ENCODE peak calls at places on chromosomes 12 and 14, in six cellular contexts. J is nephron progenitor cell, H is MCF 10A, Q is uterus, C is LNCaP clone FGC, U is lung. E is an unnamed sample.

GRCh38 chr12:93634416-93634815 is 42.8 kb upstream of the CRADD start:
- DNase-seq in J (no peak), H (no peak), Q (no peak), C (no peak), U (no peak), E (no peak)

GRCh38 chr12:6425588-6426531 is 18.9 kb upstream of the CD27 start:
- DNase-seq in J (no peak), H (no peak), Q (no peak), C (no peak), U (no peak), E (no peak)

GRCh38 chr14:61591862-61592261 is 103.5 kb upstream of the HIF1A start:
- DNase-seq in J (no peak), H (no peak), Q (no peak), C (no peak), U (no peak), E (no peak)

GRCh38 chr14:77868552-77869300 is 68.8 kb downstream of the ADCK1 start:
- DNase-seq in J (no peak), H (no peak), Q (no peak), C (no peak), U (no peak), E (no peak)

GRCh38 chr14:104586832-104587620 is 7.5 kb downstream of the C14orf180 start:
- DNase-seq in J (no peak), H (no peak), Q (no peak), C (no peak), U (no peak), E (no peak)

GRCh38 chr12:108094250-108094649 is 34.8 kb upstream of the WSCD2 start:
- DNase-seq in J (no peak), H (no peak), Q (no peak), C (no peak), U (no peak), E (no peak)

GRCh38 chr12:75878382-75878720 is 153.2 kb downstream of the PHLDA1 start:
- DNase-seq in J (no peak), H (no peak), Q (no peak), C (no peak), U (no peak), E (no peak)

GRCh38 chr12:6276247-6276887 is 34.1 kb upstream of the PLEKHG6 start:
- DNase-seq in J (no peak), H (no peak), Q (no peak), C (no peak), U (no peak), E (no peak)

GRCh38 chr14:105050551-105050897 is 14.7 kb downstream of the GPR132 start:
- DNase-seq in J (no peak), H (peak), Q (no peak), C (no peak), U (peak), E (no peak)

GRCh38 chr12:75809745-75810144 is 221.8 kb downstream of the PHLDA1 start:
- DNase-seq in J (no peak), H (no peak), Q (no peak), C (no peak), U (no peak), E (no peak)

GRCh38 chr12:55738113-55739024 is 4.6 kb upstream of the GDF11 start:
- DNase-seq in J (peak), H (peak), Q (peak), C (no peak), U (peak), E (no peak)

DNA sequence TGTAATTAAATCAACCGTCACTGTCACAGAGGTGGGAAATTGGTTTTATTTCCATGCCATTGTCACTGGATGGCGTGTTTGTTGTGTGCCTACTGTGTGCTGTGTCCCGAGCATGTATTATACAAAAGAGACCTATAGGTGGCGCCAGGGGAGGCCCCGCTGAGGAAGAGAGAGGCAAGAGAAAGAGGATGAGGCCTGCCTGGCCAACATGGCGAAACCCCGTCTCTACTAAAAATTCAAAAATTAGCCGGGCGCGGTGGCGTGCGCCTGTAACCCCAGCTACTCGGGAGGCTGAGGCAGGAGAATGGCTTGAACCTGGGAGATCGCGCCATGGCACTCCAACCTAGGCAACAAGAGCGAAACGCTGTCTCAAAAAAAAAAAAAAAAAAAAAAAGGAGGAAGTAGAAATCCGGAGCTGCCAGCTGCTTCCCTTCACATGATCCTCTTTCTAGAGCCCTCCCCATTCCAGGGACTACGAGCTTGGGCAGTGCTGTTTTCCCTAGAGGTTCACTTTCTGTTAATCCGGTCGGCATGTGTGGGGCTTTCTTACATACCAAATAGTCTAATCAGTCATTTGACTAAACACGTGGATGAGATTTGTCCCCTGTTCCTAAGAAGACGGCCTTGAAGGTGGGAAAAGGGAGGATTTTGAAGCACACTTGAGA is 6.4 kb upstream of the CCDC175 start:
- DNase-seq in J (no peak), H (no peak), Q (no peak), C (no peak), U (no peak), E (no peak)
- TF ChIP-seq CTCF in J (no peak), H (no peak), Q (no peak), C (no peak), U (no peak), E (no peak)

GRCh38 chr12:34389378-34390170 is 367.3 kb downstream of the ALG10 start:
- DNase-seq in J (no peak), H (no peak), Q (no peak), C (no peak), U (no peak), E (no peak)
- TF ChIP-seq CTCF in J (no peak), H (no peak), Q (no peak), C (no peak), U (no peak), E (no peak)

GRCh38 chr14:20798932-20799331 is 3.7 kb downstream of the RNASE1 start:
- DNase-seq in J (no peak), H (no peak), Q (no peak), C (no peak), U (no peak), E (no peak)

GRCh38 chr14:20798318-20798717 is 4.3 kb downstream of the RNASE1 start:
- DNase-seq in J (no peak), H (no peak), Q (no peak), C (no peak), U (no peak), E (no peak)

GRCh38 chr14:20801726-20802125 is 918 bp downstream of the RNASE1 start:
- DNase-seq in J (no peak), H (peak), Q (no peak), C (no peak), U (peak), E (no peak)

GRCh38 chr14:20799444-20799843 is 3.2 kb downstream of the RNASE1 start:
- DNase-seq in J (no peak), H (no peak), Q (no peak), C (no peak), U (no peak), E (no peak)

DNA sequence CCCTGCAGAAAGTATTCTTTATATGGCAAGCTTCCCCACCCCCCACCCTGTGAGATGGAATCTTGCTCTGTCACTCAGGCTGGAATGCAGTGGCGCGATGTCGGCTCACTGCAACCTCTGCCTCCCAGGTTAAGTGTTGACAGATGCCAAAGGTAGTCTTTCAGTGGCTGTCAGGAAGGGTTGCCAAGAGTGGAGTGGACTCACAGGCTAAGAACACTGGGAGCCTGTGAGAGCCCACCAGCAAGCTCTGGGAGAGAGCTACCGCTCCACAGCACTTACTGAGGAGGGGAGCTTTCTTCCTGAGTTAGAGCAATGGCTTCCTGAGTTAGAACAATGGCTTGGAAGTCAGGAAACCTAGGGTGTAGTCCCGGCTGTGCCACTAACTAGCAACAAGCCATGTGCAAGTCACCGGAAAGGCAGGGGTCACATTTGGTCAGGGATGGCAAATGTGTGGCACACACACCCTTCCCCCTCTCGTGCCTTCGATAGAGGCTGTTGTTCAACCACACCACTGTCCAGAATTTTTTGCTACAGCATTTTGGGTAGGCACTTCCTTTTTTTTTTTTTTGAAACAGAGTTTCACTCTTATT is 2.6 kb downstream of the RNASE1 start:
- DNase-seq in J (peak), H (no peak), Q (no peak), C (no peak), U (peak), E (no peak)
- TF ChIP-seq CTCF in J (no peak), H (no peak), Q (no peak), C (no peak), U (no peak), E (no peak)

GRCh38 chr12:12998248-12998647 is 1.8 kb downstream of the HEBP1 start:
- DNase-seq in J (no peak), H (no peak), Q (no peak), C (no peak), U (no peak), E (no peak)

GRCh38 chr12:12997734-12998133 is 2.3 kb downstream of the HEBP1 start:
- DNase-seq in J (no peak), H (no peak), Q (no peak), C (no peak), U (no peak), E (no peak)

GRCh38 chr12:12999959-13000615 is at the start of gene HEBP1:
- DNase-seq in J (peak), H (peak), Q (peak), C (no peak), U (peak), E (peak)

GRCh38 chr12:13000616-13000934 is 510 bp upstream of the HEBP1 start:
- DNase-seq in J (no peak), H (peak), Q (no peak), C (no peak), U (no peak), E (no peak)

GRCh38 chr12:12999276-12999958 is 648 bp downstream of the HEBP1 start:
- DNase-seq in J (no peak), H (no peak), Q (no peak), C (no peak), U (no peak), E (no peak)
- TF ChIP-seq CTCF in J (no peak), H (no peak), Q (no peak), C (no peak), U (no peak), E (no peak)

GRCh38 chr12:113835913-113836312 is 130.2 kb downstream of the RBM19 start:
- DNase-seq in J (no peak), H (no peak), Q (no peak), C (no peak), U (no peak), E (no peak)

GRCh38 chr12:113838896-113839295 is 127.2 kb downstream of the RBM19 start:
- DNase-seq in J (no peak), H (no peak), Q (no peak), C (no peak), U (no peak), E (no peak)

GRCh38 chr12:113835433-113835832 is 130.7 kb downstream of the RBM19 start:
- DNase-seq in J (no peak), H (no peak), Q (no peak), C (no peak), U (no peak), E (no peak)

GRCh38 chr12:113837059-113837458 is 129.1 kb downstream of the RBM19 start:
- DNase-seq in J (no peak), H (no peak), Q (no peak), C (no peak), U (no peak), E (no peak)

GRCh38 chr12:113837528-113838296 is 128.4 kb downstream of the RBM19 start:
- DNase-seq in J (no peak), H (no peak), Q (no peak), C (no peak), U (no peak), E (no peak)
- TF ChIP-seq CTCF in J (peak), H (no peak), Q (no peak), C (no peak), U (no peak), E (no peak)

GRCh38 chr14:31745741-31746140 is 184.5 kb downstream of the NUBPL start:
- DNase-seq in J (no peak), H (no peak), Q (no peak), C (no peak), U (no peak), E (no peak)
- TF ChIP-seq CTCF in J (no peak), H (peak), Q (no peak), C (no peak), U (no peak), E (no peak)

GRCh38 chr12:4938900-4939299 is 29.2 kb downstream of the KCNA1 start:
- DNase-seq in J (no peak), H (peak), Q (no peak), C (no peak), U (no peak), E (no peak)

GRCh38 chr12:4943938-4944284 is 34.2 kb downstream of the KCNA1 start:
- DNase-seq in J (no peak), H (no peak), Q (no peak), C (no peak), U (no peak), E (no peak)

GRCh38 chr12:4934651-4935050 is 24.9 kb downstream of the KCNA1 start:
- DNase-seq in J (no peak), H (peak), Q (no peak), C (no peak), U (no peak), E (no peak)

GRCh38 chr12:4943067-4943937 is 33.6 kb downstream of the KCNA1 start:
- DNase-seq in J (no peak), H (no peak), Q (no peak), C (no peak), U (no peak), E (no peak)

DNA sequence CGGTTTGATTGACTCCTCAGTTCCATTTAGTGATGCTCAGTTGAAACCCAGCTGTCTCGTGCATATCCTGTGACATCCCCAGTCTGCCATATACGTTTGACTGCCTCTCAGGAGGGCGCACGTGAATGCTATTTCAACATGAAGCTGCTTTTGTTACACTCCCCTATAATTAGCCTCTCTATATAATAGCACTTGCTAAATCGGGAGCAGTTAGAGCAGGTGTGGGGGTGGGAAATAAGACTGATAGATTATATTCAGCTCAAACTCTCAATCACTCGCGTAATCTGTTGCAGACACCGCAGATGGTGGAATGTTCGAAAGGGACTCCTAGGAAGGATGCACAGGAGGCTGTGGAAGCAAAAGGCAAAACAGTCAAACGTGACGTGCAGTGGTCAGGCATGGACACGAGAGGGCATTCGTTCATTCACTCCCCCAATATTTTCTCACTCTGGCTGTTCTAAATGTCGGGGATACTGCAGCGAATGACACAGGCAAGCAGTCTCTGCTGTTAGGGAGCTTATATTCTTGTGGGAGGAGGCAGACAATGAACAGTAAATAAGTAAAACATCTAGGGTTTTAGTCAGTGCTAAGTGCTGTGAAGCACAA is 29.8 kb downstream of the KCNA1 start:
- DNase-seq in J (no peak), H (no peak), Q (no peak), C (no peak), U (no peak), E (no peak)
- TF ChIP-seq CTCF in J (no peak), H (no peak), Q (no peak), C (peak), U (no peak), E (no peak)

E was measured in omental fat pad.